ENCODE peak calls at places on chromosomes 6 and 20, in ten cellular contexts. C is colonic mucosa, B is ascending aorta, V is H9, S is IMR-90, H is brain microvascular endothelial cell, M is body of pancreas, F is AG04450, X is dorsolateral prefrontal cortex, J is right cardiac atrium. W is an unnamed sample.

GRCh38 chr20:19823971-19824370 is 65.9 kb downstream of the RIN2 start:
- DNase-seq in S (no peak), J (peak), F (no peak), H (no peak), M (no peak), V (no peak), B (no peak), X (no peak), C (no peak), W (no peak)

GRCh38 chr6:119445666-119446622 is 96.4 kb upstream of the MAN1A1 start:
- DNase-seq in F (no peak), V (no peak), H (peak), X (no peak), S (peak), J (no peak), B (no peak), M (peak), C (no peak), W (no peak)

GRCh38 chr6:26197736-26198625 is 110.8 kb downstream of the HFE start:
- DNase-seq in X (no peak), B (no peak), V (peak), H (no peak), S (peak), F (no peak), M (no peak), J (peak), C (peak), W (no peak)

GRCh38 chr20:46351357-46352058 is 43.2 kb upstream of the CDH22 start:
- DNase-seq in S (no peak), B (no peak), J (no peak), H (no peak), X (no peak), M (no peak), F (no peak), C (no peak), V (no peak), W (no peak)

GRCh38 chr6:170537329-170537728 is 15.8 kb downstream of the PSMB1 start:
- DNase-seq in H (no peak), F (no peak), J (no peak), M (no peak), V (no peak), B (no peak), X (no peak), C (no peak), S (no peak), W (no peak)

GRCh38 chr20:38769376-38770295 is 21.4 kb downstream of the ACTR5 start:
- DNase-seq in S (no peak), V (no peak), B (no peak), X (no peak), C (no peak), M (no peak), H (no peak), J (no peak), F (no peak), W (no peak)

GRCh38 chr6:91161246-91161645 is 574.4 kb upstream of the MAP3K7 start:
- DNase-seq in J (no peak), S (no peak), F (no peak), V (no peak), M (no peak), B (no peak), H (no peak), C (no peak), X (no peak), W (no peak)

GRCh38 chr20:20083796-20084195 is 31.5 kb downstream of the CFAP61 start:
- DNase-seq in X (no peak), M (no peak), J (no peak), C (no peak), H (no peak), V (no peak), F (no peak), S (peak), B (no peak), W (no peak)

GRCh38 chr6:3561745-3562144 is 104.9 kb upstream of the SLC22A23 start:
- DNase-seq in V (no peak), C (no peak), S (peak), M (no peak), F (no peak), B (no peak), H (peak), X (no peak), J (no peak), W (no peak)

GRCh38 chr6:143023695-143024094 is 37.0 kb upstream of the AIG1 start:
- DNase-seq in M (no peak), F (no peak), H (no peak), J (no peak), X (no peak), V (no peak), C (no peak), S (no peak), B (no peak), W (no peak)

GRCh38 chr20:39752235-39752876 is 790.2 kb downstream of the DHX35 start:
- DNase-seq in S (no peak), F (no peak), X (no peak), M (no peak), V (no peak), B (no peak), C (no peak), H (no peak), J (no peak), W (no peak)

GRCh38 chr20:50333856-50334255 is 143.2 kb downstream of the CEBPB start:
- DNase-seq in H (peak), V (no peak), J (no peak), S (peak), F (peak), M (no peak), X (no peak), B (no peak), C (no peak), W (peak)

DNA sequence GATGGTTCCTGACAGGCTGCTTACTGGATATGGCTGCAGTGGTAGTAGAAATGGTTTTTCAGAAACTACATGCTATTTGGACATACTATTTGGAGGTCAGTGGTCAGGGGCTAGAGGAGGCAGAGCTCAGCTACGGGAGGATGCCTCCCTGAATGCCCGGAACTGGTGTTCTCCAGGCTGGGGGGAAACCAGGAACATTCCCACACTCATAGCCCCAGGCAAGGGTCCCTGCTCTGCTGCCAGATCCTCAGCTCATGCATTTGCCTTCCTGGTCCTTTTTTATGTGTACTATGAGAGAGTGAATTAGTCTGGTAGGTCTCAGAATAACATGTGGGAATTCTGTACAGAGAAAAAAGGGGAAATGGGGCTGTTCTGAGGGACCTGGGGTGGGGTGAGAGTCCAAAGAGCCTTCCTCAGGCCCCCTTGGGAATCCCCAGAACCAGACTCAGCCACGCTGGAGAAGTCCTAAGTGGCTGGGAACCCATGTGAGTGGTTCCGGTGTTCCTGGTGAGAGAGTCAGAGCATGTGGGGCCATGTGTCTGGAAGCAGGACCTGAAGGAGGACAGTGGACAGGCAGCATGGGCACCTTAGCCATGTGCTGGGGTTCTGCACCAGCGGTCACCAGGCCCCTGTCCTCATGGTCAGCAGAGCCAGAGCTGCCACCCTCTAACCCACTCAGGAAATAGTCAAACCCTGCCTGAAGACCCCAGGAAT is 58.0 kb upstream of the MYL9 start:
- DNase-seq in M (no peak), C (no peak), F (no peak), V (no peak), X (no peak), S (no peak), J (no peak), H (no peak), B (no peak), W (no peak)
- H3K27ac ChIP-seq in M (peak), C (no peak), F (peak), V (no peak), X (peak), S (peak), J (peak), H (peak), B (peak), W (peak)

GRCh38 chr20:44218441-44218840 is 7.9 kb upstream of the OSER1 start:
- DNase-seq in V (no peak), S (no peak), B (no peak), C (no peak), M (no peak), J (no peak), H (no peak), X (no peak), F (no peak), W (no peak)

GRCh38 chr20:44219791-44220190 is 9.2 kb upstream of the OSER1 start:
- DNase-seq in F (no peak), J (no peak), B (no peak), H (no peak), V (no peak), M (peak), C (no peak), S (no peak), X (no peak), W (no peak)

GRCh38 chr20:44215125-44215524 is 4.6 kb upstream of the OSER1 start:
- DNase-seq in V (peak), X (peak), F (peak), H (peak), M (peak), B (no peak), J (peak), C (peak), S (peak), W (no peak)

GRCh38 chr20:44219287-44219686 is 8.7 kb upstream of the OSER1 start:
- DNase-seq in M (no peak), V (no peak), C (no peak), X (no peak), H (no peak), B (no peak), J (no peak), F (no peak), S (no peak), W (no peak)

GRCh38 chr20:44217342-44218092 is 6.9 kb upstream of the OSER1 start:
- DNase-seq in C (peak), H (peak), M (peak), B (no peak), F (peak), S (peak), V (peak), X (peak), J (peak), W (no peak)
- H3K27ac ChIP-seq in C (no peak), H (no peak), M (no peak), B (no peak), F (no peak), S (no peak), V (no peak), X (no peak), J (no peak), W (no peak)

GRCh38 chr6:89161326-89162046 is 15.6 kb downstream of the PM20D2 start:
- DNase-seq in X (no peak), B (no peak), M (no peak), H (no peak), S (peak), F (no peak), J (no peak), V (peak), C (no peak), W (no peak)
- H3K27ac ChIP-seq in X (no peak), B (peak), M (no peak), H (no peak), S (no peak), F (no peak), J (peak), V (no peak), C (peak), W (no peak)

GRCh38 chr6:11732036-11732545 is 46.5 kb downstream of the ADTRP start:
- DNase-seq in X (peak), V (no peak), S (peak), J (peak), C (no peak), B (peak), F (no peak), M (peak), H (peak), W (no peak)
- H3K27ac ChIP-seq in X (peak), V (no peak), S (no peak), J (peak), C (no peak), B (peak), F (no peak), M (peak), H (peak), W (no peak)

DNA sequence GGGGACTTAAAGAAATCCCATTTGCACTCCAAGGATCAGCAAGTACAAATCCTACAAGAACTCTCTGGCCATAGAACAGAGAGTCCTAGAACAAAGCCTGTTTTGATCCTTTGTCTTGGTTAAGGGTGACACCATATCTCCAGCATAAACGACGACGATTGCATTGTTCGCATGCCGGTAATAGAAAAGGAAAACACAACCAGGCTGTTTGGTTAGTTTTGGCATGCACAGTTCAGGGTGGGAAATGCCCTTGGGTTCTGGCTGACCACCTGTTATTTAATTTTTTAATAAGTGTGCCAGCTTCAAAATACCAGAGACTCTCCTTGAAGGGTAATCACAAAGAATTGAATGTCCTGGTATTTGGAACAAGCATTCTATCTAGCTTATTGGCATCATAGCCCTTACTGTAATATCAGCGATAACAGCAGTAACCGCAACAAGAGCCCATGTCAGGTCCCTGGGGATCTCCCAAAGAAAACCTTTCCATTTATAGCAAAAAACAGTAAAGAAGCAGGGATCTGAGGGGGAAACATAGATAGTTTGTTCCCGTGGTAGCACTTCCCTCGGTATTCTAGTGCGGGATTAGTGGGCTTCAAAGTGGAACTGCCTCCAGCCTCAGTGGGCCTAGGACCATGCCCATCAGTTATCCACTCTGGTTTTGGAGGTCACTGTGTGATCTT is 77.1 kb downstream of the TMEM170B start:
- DNase-seq in B (no peak), J (no peak), C (no peak), M (no peak), S (no peak), H (peak), X (no peak), V (no peak), F (no peak), W (no peak)
- H3K27ac ChIP-seq in B (peak), J (no peak), C (no peak), M (no peak), S (peak), H (peak), X (no peak), V (no peak), F (peak), W (peak)

DNA sequence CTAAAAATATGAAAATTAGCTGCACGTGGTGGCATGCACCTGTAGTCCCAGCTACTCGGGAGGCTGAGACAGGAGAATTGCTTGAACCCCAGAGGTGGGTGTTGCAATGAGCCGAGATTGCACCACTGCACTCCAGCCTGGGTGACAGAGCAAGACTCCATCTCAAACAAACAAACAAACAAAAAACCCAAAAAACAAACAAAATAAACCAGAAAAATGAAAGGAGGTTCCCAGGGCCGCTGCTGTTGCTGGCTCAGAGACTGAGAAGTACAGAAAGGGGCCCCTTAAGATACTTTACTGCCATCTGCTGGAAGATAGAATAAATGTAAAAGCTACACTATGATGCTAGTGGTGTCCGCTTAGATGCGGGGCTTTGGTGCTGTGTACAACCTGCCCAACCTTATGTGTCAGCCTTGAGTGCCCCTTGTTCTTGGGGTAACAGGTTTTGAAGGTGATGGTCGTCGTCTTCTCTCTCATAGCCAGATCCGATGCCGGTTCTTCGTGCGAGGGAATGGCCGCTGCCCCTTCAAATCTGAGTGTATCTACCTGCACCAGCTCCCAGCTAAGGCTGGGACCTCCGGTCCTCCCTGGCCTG is 2.8 kb upstream of the FANCE start:
- DNase-seq in V (no peak), M (peak), H (no peak), B (no peak), F (peak), C (no peak), X (peak), J (no peak), S (peak), W (no peak)
- H3K27ac ChIP-seq in V (no peak), M (no peak), H (no peak), B (no peak), F (no peak), C (no peak), X (no peak), J (no peak), S (no peak), W (no peak)

DNA sequence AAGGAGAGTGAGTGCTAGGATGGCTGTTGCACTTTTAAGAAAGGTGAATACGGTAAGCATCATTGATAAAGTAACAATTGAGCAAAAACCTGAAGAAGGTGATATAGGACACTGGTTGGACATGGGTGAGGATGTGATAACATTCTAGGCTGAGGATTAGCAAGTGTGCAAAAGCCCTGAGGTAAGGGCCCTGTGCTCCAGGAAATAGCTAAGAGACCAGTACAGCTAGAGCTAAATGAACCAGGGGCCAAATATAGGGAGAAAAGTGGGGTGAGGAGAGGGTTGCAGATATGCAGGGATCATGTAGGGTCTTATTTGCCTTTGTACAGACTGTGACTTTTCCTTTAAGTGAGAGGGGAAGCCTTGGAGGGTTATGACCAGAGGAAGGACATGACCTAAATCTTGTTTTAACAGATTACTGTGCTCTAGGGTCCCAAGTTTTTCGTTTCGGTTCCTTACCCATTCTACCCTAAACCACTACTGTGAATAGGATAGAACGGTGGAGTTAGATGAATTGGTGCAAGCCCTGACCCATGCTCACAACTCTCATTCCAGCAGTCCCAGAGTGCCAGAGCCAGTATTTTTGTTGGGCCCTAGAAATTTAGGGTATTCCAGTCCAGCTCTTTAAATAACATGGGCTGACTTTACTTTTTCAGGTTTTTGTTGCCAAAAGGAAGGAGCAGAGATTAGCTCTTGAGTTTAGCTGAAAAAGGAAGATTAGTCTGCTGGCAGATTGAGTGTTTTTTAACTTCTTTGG is 10.7 kb downstream of the MAPK14 start:
- DNase-seq in H (no peak), S (no peak), X (no peak), M (no peak), J (no peak), B (no peak), V (no peak), C (no peak), F (no peak), W (no peak)
- H3K27ac ChIP-seq in H (no peak), S (no peak), X (no peak), M (no peak), J (no peak), B (peak), V (no peak), C (no peak), F (no peak), W (no peak)

W was measured in epithelial cell of prostate.